ENCODE peak calls at places on chromosomes 2 and 18, in four cellular contexts. C is left ventricle myocardium inferior, B is lower lobe of right lung, L is transverse colon. P is an unnamed sample.

GRCh38 chr2:215880970-215881369 is 132.4 kb downstream of the MREG start:
- DNase-seq in C (no peak), B (no peak), L (no peak), P (no peak)

GRCh38 chr2:1617425-1618021 is 126.8 kb downstream of the PXDN start:
- DNase-seq in C (no peak), B (no peak), L (no peak), P (no peak)

GRCh38 chr2:62369549-62370164 is 136.3 kb downstream of the TMEM17 start:
- DNase-seq in C (no peak), B (no peak), L (no peak), P (no peak)

GRCh38 chr2:10258326-10258725 is 44.4 kb upstream of the HPCAL1 start:
- DNase-seq in C (no peak), B (no peak), L (no peak), P (peak; percentile 5)

GRCh38 chr2:102540882-102541281 is 67.9 kb downstream of the SLC9A4 start:
- DNase-seq in C (no peak), B (no peak), L (peak; percentile 66), P (no peak)

GRCh38 chr2:96934831-96935545 is 51.4 kb downstream of the FAM178B start:
- DNase-seq in C (no peak), B (no peak), L (no peak), P (no peak)

GRCh38 chr2:170713280-170714155 is 1.6 kb upstream of the SP5 start:
- DNase-seq in C (no peak), B (no peak), L (peak; percentile 11), P (no peak)

GRCh38 chr2:144115892-144116291 is 404.0 kb downstream of the ZEB2 start:
- DNase-seq in C (no peak), B (no peak), L (no peak), P (no peak)

GRCh38 chr2:14673351-14673875 is 40.9 kb downstream of the LRATD1 start:
- DNase-seq in C (no peak), B (no peak), L (no peak), P (no peak)

GRCh38 chr18:59455728-59456276 is 96.7 kb upstream of the LMAN1 start:
- DNase-seq in C (no peak), B (no peak), L (no peak), P (no peak)

GRCh38 chr18:11149441-11150270 is at the start of gene PIEZO2:
- DNase-seq in C (peak; percentile 42), B (peak; percentile 55), L (peak; percentile 30), P (no peak)

GRCh38 chr18:11150271-11150615 is 874 bp upstream of the PIEZO2 start:
- DNase-seq in C (no peak), B (no peak), L (no peak), P (no peak)

GRCh38 chr18:11147962-11148654 is 1.3 kb downstream of the PIEZO2 start:
- DNase-seq in C (no peak), B (no peak), L (no peak), P (no peak)

GRCh38 chr18:11147371-11147860 is 2.0 kb downstream of the PIEZO2 start:
- DNase-seq in C (no peak), B (no peak), L (no peak), P (no peak)

DNA sequence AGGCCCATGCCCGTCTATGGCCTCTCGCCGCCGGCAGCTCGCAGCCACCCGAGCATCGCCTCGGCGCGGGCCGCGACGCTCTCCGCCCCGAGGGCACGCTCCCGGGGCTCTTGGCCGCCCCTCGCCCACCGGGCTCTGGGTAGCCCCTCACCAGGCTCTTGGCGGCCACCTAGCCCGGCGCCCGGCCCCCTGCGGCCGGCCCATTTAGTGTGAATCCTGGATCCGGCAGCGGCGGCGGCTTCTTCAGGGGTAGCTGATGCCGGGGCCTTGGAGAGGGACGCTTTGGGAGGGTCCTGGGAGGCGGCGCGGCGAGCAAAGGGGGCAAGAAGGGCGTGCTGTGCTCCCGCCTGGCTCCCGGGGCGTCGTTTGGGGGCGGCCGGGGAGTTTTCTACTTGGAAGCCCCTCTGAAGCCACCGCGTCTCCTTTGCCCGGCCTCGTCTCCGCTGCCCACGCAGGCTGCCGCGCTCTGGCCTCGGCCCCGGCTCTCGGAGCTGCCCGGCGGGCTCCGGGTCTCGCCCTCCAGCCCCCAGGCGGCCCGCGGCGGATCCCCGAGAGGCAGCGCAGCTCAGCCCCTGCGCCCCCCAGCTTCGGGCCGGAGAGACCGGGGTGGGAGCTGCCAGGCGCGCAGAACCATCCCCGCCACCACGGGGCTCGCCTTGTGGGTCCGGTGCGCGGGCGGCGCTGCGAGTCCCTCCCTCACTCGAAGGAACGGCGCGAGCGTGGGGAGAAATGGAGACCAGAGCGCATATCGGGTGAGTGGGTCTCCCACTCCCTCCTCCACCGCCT is 521 bp downstream of the PIEZO2 start:
- DNase-seq in C (no peak), B (no peak), L (no peak), P (peak; percentile 61)
- H3K4me3 ChIP-seq in C (peak overlapping the region; percentile 61), B (peak overlapping the region; percentile 52), L (peak overlapping the region; percentile 18), P (peak overlapping the region; percentile 55)

DNA sequence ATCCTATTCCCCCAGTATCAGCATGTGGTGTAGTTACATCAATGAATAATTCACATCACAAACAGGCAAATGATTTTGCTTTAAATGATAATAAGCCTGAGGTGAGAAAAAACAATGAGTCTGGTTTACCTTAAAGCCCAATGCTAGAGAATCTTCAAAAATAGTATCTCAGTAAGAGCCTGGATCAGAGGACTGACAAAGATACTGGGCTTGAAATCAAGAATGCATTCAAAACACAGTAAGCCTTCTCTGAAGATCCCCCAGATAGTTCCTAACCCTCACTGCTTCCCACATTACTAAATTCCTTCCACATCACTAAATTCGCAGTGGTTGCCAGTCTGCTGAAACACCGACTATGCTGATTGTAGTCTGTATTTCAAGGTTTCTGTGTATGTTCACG is 514.9 kb downstream of the SUCLG1 start:
- DNase-seq in C (no peak), B (no peak), L (no peak), P (no peak)
- H3K27ac ChIP-seq in C (no peak overlapping the region), B (no peak overlapping the region), L (no peak overlapping the region), P (no peak overlapping the region)

GRCh38 chr18:3717626-3718025 is 267.7 kb downstream of the TGIF1 start:
- DNase-seq in C (no peak), B (no peak), L (no peak), P (no peak)

GRCh38 chr18:3713708-3714107 is 263.7 kb downstream of the TGIF1 start:
- DNase-seq in C (no peak), B (no peak), L (no peak), P (no peak)

GRCh38 chr18:3713166-3713565 is 263.2 kb downstream of the TGIF1 start:
- DNase-seq in C (no peak), B (no peak), L (no peak), P (no peak)

GRCh38 chr18:3716116-3716660 is 266.2 kb downstream of the TGIF1 start:
- DNase-seq in C (no peak), B (no peak), L (no peak), P (no peak)

DNA sequence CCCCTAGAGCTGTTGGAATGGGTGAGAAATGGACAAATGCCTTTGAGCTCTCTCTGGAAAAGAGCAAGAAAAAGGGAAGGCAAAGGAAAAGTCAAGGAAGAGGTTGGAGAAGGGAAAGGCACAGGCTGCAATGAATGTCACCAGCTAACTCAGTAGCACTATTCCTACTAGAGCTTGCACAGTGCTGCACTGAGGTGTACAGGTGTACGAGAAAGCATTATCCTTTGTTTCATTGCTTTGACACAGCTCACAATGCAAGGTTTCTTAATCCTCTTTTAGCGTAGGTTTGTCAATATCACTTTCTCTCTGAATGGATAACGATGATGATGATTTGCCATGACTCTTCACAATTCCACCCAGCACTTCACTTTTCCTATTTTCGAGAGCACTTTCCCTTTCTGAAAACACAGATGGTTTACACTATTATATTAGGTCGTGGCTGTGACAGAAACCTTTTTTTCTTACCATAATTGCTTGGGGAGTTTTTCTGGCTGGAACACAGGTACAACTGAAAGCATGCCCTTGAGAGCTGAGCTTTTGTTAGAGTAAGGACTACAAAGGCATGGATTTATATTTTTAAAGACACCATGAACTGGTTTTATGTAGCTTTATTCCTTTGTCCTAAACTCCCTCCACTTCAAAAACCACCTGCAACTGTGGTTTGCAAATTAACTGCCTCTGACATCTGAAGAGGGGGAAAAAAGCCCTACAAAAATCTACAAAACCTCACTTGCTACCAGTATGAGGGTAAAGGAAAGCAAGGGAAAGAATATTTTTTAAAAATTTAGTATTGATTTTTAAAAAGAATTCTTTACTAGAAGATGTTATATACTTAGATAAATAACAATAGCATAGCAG is 265.5 kb downstream of the TGIF1 start:
- DNase-seq in C (no peak), B (no peak), L (no peak), P (no peak)
- H3K36me3 ChIP-seq in C (no peaks in the 10 kb centered on the region), B (no peaks in the 10 kb centered on the region), L (no peaks in the 10 kb centered on the region), P (no peaks in the 10 kb centered on the region)

DNA sequence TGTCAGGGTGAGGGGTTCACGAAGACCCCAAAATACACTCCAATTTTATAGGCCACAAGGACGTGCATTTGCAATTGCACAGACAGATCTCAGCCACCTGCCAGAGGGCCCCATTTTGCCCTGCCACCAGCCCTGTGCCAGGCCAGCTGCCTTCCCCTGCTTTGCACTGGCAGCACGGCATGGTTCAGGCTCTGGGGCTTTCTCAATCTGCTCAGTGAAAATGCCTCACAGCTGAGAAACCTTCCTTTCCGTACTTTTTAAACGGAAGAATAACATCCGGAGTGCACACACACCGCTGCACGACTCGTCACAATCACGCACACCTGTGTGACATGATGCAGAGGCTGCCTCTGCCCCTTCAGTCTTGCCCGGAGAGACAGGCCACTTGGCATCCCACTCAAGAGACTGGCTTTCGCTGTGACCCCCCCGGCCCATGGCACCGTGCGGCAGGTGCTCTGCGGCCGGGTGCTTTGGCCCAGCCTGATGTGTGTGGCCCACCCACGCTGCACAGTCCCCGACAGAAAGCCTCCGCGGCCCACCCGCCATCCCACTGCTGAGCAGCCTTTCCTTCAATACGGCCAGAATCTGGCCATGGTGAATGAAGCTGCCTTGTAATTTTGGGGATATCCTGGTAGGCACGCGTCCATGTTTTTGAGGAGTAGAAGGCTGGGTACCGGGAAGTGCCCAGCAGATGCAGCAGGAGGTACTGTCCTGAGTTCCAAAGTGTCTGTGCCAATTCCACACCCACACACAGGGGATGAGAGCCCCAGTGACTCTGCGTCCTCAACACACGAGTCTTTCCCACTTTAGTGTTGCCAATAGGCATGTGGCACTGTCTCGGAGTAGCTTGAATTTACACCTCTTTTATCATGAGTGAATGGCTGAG is 88.8 kb downstream of the USP40 start:
- DNase-seq in C (no peak), B (no peak), L (no peak), P (no peak)
- H3K4me3 ChIP-seq in C (no peak overlapping the region), B (no peak overlapping the region), L (no peak overlapping the region), P (no peak overlapping the region)

GRCh38 chr2:55282110-55282917 is 13.3 kb upstream of the MTIF2 start:
- DNase-seq in C (peak; percentile 91), B (peak; percentile 96), L (peak; percentile 93), P (peak; percentile 90)

GRCh38 chr2:55277310-55277709 is 8.3 kb upstream of the MTIF2 start:
- DNase-seq in C (no peak), B (no peak), L (peak; percentile 63), P (no peak)

GRCh38 chr2:55283083-55283482 is 14.1 kb upstream of the MTIF2 start:
- DNase-seq in C (no peak), B (no peak), L (no peak), P (no peak)
- H3K27ac ChIP-seq in C (peak overlapping the region; percentile 98), B (no peak overlapping the region), L (no peak overlapping the region), P (no peak overlapping the region)

P was measured in suprapubic skin.